ENCODE peak calls at places on chromosomes 2 and 18, in five cellular contexts. H, P, N, W and B are unnamed samples.

GRCh38 chr18:54764786-54765185 is 63.5 kb upstream of the RAB27B start:
- DNase-seq in H (no peak), P (no peak), N (no peak), W (no peak), B (no peak)

GRCh38 chr2:222959358-222959757 is 92.6 kb upstream of the KCNE4 start:
- DNase-seq in H (no peak), P (no peak), N (peak; percentile 45), W (no peak), B (no peak)

GRCh38 chr2:136874258-136874657 is 108.9 kb downstream of the THSD7B start:
- DNase-seq in H (no peak), P (peak; percentile 2), N (peak; percentile 11), W (no peak), B (peak; percentile 20)

GRCh38 chr18:13268035-13268700 is 49.6 kb downstream of the LDLRAD4 start:
- DNase-seq in H (no peak), P (no peak), N (no peak), W (no peak), B (no peak)

GRCh38 chr2:60998628-60999545 is 18.6 kb upstream of the PEX13 start:
- DNase-seq in H (no peak), P (peak; percentile 65), N (peak; percentile 62), W (no peak), B (peak; percentile 52)

GRCh38 chr2:233152541-233152940 is 92.4 kb downstream of the INPP5D start:
- DNase-seq in H (no peak), P (no peak), N (no peak), W (no peak), B (no peak)

GRCh38 chr18:48948112-48949050 is 2.4 kb downstream of the SMAD7 start:
- DNase-seq in H (no peak), P (peak; percentile 75), N (peak; percentile 94), W (no peak), B (peak; percentile 69)

GRCh38 chr2:28342081-28342967 is 50.3 kb upstream of the FOSL2 start:
- DNase-seq in H (no peak), P (peak; percentile 42), N (peak; percentile 24), W (no peak), B (no peak)

GRCh38 chr2:105747254-105747909 is 2.7 kb downstream of the NCK2 start:
- DNase-seq in H (no peak), P (no peak), N (no peak), W (no peak), B (no peak)

GRCh38 chr2:75424936-75425619 is 135.7 kb downstream of the EVA1A start:
- DNase-seq in H (peak; percentile 46), P (peak; percentile 1), N (peak; percentile 15), W (no peak), B (no peak)

GRCh38 chr2:164992818-164993217 is 37.5 kb upstream of the SLC38A11 start:
- DNase-seq in H (no peak), P (peak; percentile 82), N (peak; percentile 80), W (no peak), B (peak; percentile 45)

DNA sequence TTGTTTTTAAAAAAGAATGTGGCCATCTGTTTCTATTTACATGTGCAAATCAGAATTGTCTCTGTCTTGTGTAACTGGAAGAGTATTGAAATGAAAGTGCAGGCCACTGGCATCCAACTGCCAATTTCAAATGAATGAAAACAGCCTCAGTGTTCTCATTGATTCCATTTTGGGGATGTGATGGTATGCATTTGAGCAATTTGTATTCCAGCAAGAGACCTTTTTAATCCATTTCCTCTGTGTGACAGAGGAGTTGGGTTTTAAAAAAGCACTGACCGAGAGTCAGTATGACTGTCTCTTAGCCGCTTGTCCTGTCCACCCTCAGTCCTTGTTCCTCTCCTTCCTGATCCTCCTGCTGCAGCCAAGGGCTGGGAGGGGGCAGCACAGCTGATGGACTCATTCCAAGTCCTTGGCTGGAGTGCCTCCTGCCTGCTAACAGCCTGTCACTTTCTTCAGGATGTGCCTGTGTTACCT is 50.0 kb downstream of the ASAP2 start:
- DNase-seq in H (no peak), P (no peak), N (no peak), W (no peak), B (peak; percentile 73)
- H4K20me1 ChIP-seq in H (peaks cover 3% of the 10 kb centered on the region), P (peaks cover 10% of the 10 kb centered on the region), N (peaks cover 4% of the 10 kb centered on the region), W (no peaks in the 10 kb centered on the region), B (peaks cover 33% of the 10 kb centered on the region)

DNA sequence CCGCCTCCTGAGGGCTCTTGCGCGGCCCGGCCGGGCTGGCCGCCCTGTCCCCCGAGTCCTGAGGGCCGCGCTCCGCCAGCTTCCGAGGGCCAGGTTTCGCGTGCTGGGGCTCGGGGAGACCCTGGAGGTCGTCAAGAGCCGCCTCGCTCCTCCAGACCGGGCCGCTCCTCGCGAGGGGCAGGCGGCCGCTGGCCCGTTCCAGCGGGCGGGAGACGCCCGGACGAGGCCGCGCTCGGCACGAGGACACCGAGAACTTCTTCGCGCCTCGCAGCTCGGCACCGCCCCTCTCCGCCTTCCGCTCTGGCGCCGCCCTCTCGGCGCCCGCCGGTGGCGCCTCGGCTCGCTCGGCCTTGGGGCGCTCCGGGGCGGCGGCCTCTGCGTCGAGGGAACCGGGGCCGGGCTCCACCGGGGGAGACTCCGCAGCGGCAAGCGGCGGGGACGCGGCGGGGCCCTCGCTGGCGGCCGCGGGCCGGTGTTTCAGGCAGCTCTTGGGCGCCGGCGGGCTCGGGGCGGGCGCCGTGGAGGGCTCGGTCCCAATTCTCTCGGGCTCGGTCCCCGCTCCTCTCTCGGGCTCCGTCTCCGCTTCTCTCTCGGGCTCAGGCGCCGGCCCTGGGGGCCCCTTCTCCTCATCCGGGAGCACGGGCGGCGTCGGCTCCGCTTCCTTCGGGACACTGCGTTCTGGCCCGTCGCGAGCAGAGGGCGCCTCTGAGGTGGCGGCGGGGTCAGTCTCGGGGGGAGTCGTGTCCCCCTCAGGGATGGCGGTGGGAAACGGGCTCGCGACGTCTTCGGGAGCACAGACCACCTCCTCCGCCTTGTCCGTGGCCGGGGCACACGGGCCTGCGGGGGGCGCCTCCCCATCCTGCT is 91.6 kb upstream of the MGAT4A start:
- DNase-seq in H (peak; percentile 80), P (no peak), N (no peak), W (no peak), B (peak; percentile 91)
- TF ChIP-seq USF2 in H (no peak), P (no peak), N (no peak), W (no peak), B (no peak)

DNA sequence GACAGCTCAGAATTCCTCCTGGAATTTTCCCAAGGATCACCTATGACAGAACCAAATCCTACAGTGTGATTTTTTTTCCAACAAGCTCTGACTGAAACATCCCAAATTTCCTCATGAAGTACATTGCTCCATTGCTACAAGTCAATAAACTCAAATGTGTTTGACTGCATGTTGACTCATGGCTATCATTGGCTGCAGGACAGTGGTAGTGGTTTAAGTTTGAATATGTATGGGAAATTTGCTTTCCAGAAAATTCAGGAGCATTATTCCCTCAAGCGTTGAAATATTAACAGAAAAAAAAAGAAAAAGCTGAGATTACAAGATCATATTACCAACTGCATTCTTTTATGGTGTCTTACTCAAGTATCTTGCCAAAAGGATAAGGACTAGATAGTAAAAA is 402.8 kb upstream of the DSEL start:
- DNase-seq in H (no peak), P (no peak), N (no peak), W (no peak), B (no peak)
- TF ChIP-seq SIN3A in H (no peak), P (no peak), N (no peak), W (no peak), B (no peak)

DNA sequence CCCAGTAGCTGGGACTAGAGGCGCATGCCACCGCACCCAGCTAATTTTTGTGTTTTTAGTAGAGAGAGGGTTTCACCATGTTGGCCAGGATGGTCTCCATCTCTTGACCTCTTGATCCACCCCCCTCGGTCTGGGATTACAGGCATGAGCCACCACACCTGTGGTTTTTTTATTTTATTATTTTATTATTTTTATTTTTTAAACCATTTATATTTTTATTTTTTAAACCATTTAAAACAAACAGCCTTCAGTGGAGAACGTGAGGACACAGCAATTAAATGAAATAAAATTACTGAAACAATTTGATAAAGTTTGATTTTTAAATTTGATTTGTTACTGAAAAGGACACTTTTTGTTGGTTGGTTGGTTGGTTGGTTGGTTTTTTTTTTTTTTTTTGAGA is 181.0 kb downstream of the AGAP1 start:
- DNase-seq in H (no peak), P (no peak), N (no peak), W (no peak), B (no peak)
- H4K20me1 ChIP-seq in H (peaks cover 44% of the 10 kb centered on the region), P (peaks cover 15% of the 10 kb centered on the region), N (peaks cover 41% of the 10 kb centered on the region), W (no peaks in the 10 kb centered on the region), B (peaks cover 68% of the 10 kb centered on the region)

GRCh38 chr18:23995180-23995579 is 19.4 kb upstream of the TTC39C start:
- DNase-seq in H (no peak), P (no peak), N (no peak), W (no peak), B (no peak)

GRCh38 chr18:23990474-23991410 is 23.8 kb upstream of the TTC39C start:
- DNase-seq in H (no peak), P (no peak), N (no peak), W (no peak), B (no peak)

GRCh38 chr18:23994361-23994902 is 20.1 kb upstream of the TTC39C start:
- DNase-seq in H (no peak), P (no peak), N (peak; percentile 52), W (no peak), B (peak; percentile 65)

GRCh38 chr18:23992941-23993280 is 21.6 kb upstream of the TTC39C start:
- DNase-seq in H (no peak), P (no peak), N (no peak), W (no peak), B (no peak)

GRCh38 chr18:23992119-23992940 is 22.2 kb upstream of the TTC39C start:
- DNase-seq in H (no peak), P (no peak), N (no peak), W (no peak), B (peak; percentile 50)
- TF ChIP-seq USF2 in H (no peak), P (no peak), N (no peak), W (no peak), B (no peak)

DNA sequence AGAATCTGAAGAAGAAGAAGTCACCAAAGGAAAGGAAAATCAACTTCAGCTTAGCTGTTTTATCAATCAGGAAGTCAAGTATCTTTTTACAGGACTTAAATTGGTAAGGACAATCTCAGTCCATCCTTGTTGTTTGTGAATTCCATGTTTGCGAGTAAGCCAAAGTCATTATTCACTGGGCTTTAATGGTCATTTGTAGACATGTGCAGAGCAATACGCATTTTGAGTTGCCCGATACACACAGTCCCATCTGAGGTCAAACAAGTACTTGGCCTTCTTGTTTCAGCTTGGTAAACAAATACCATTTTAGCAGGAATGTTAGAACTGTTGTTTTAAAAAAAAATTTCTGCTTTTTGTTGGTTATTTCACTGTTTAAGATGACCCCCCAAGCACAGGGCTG is 40.9 kb downstream of the USP14 start:
- DNase-seq in H (no peak), P (no peak), N (no peak), W (no peak), B (no peak)
- TF ChIP-seq SIN3A in H (no peak), P (no peak), N (no peak), W (no peak), B (no peak)